ENCODE peak calls at places on chromosomes 3 and 15, in six cellular contexts. B, E, K, O, N and Z are unnamed samples.

GRCh38 chr3:72636947-72637647 is 211.1 kb downstream of the SHQ1 start:
- DNase-seq in B (no peak), E (no peak), K (no peak), O (no peak), N (no peak), Z (no peak)

GRCh38 chr3:170044795-170045244 is 7.0 kb downstream of the GPR160 start:
- DNase-seq in B (no peak), E (no peak), K (no peak), O (peak), N (no peak), Z (no peak)

GRCh38 chr15:27850961-27851636 is 248.0 kb downstream of the OCA2 start:
- DNase-seq in B (no peak), E (no peak), K (no peak), O (no peak), N (no peak), Z (no peak)

GRCh38 chr3:97269202-97269601 is 454.8 kb downstream of the EPHA6 start:
- DNase-seq in B (no peak), E (no peak), K (no peak), O (no peak), N (no peak), Z (no peak)

GRCh38 chr3:142574665-142575064 is 3.9 kb downstream of the ATR start:
- DNase-seq in B (no peak), E (no peak), K (no peak), O (no peak), N (no peak), Z (no peak)

GRCh38 chr15:64247906-64248541 is 85.2 kb upstream of the PPIB start:
- DNase-seq in B (peak), E (peak), K (no peak), O (peak), N (no peak), Z (peak)

GRCh38 chr3:57956119-57956832 is 51.9 kb upstream of the FLNB start:
- DNase-seq in B (peak), E (no peak), K (no peak), O (no peak), N (no peak), Z (no peak)

GRCh38 chr3:98513136-98513535 is 9.6 kb downstream of the CLDND1 start:
- DNase-seq in B (peak), E (no peak), K (no peak), O (no peak), N (no peak), Z (peak)

GRCh38 chr3:16455001-16455400 is 58.5 kb downstream of the RFTN1 start:
- DNase-seq in B (no peak), E (no peak), K (no peak), O (no peak), N (peak), Z (no peak)

GRCh38 chr15:52496776-52497470 is 31.8 kb downstream of the MYO5A start:
- DNase-seq in B (peak), E (no peak), K (no peak), O (no peak), N (no peak), Z (no peak)

GRCh38 chr3:158727499-158728377 is 4.5 kb downstream of the RARRES1 start:
- DNase-seq in B (peak), E (peak), K (peak), O (peak), N (no peak), Z (peak)

GRCh38 chr3:186138272-186138981 is 29.5 kb upstream of the ETV5 start:
- DNase-seq in B (no peak), E (peak), K (no peak), O (no peak), N (no peak), Z (no peak)

GRCh38 chr3:23078735-23079134 is 124.4 kb upstream of the UBE2E2 start:
- DNase-seq in B (no peak), E (no peak), K (no peak), O (no peak), N (no peak), Z (no peak)

GRCh38 chr3:44501971-44502370 is 24.5 kb upstream of the ZNF445 start:
- DNase-seq in B (peak), E (no peak), K (no peak), O (no peak), N (no peak), Z (no peak)

GRCh38 chr3:95705786-95706418 is 1108.5 kb upstream of the EPHA6 start:
- DNase-seq in B (no peak), E (no peak), K (no peak), O (no peak), N (no peak), Z (no peak)

GRCh38 chr15:98881526-98882517 is 125.8 kb downstream of the PGPEP1L start:
- DNase-seq in B (peak), E (peak), K (no peak), O (no peak), N (no peak), Z (peak)

GRCh38 chr15:68241088-68241935 is 11.8 kb upstream of the CLN6 start:
- DNase-seq in B (no peak), E (no peak), K (no peak), O (no peak), N (no peak), Z (no peak)

GRCh38 chr15:57477736-57478522 is 101.6 kb downstream of the CGNL1 start:
- DNase-seq in B (no peak), E (peak), K (no peak), O (no peak), N (no peak), Z (no peak)

GRCh38 chr3:54628888-54629368 is 298.9 kb downstream of the LRTM1 start:
- DNase-seq in B (no peak), E (no peak), K (no peak), O (no peak), N (no peak), Z (no peak)

GRCh38 chr3:30871720-30872119 is 22.7 kb downstream of the GADL1 start:
- DNase-seq in B (no peak), E (no peak), K (no peak), O (no peak), N (no peak), Z (no peak)

GRCh38 chr3:164730810-164731209 is 347.5 kb downstream of the SI start:
- DNase-seq in B (no peak), E (no peak), K (no peak), O (no peak), N (no peak), Z (no peak)

GRCh38 chr3:105284876-105285275 is 81.8 kb upstream of the ALCAM start:
- DNase-seq in B (peak), E (no peak), K (no peak), O (no peak), N (no peak), Z (no peak)

GRCh38 chr3:88149146-88149515 is 628 bp upstream of the C3orf38 start:
- DNase-seq in B (peak), E (no peak), K (no peak), O (no peak), N (no peak), Z (no peak)

GRCh38 chr15:95923797-95924196 is 406.7 kb upstream of the NR2F2 start:
- DNase-seq in B (no peak), E (no peak), K (no peak), O (no peak), N (no peak), Z (no peak)

GRCh38 chr3:181879926-181880325 is 168.2 kb downstream of the SOX2 start:
- DNase-seq in B (no peak), E (no peak), K (no peak), O (no peak), N (no peak), Z (no peak)

GRCh38 chr3:195187609-195188529 is 83.1 kb downstream of the XXYLT1 start:
- DNase-seq in B (peak), E (no peak), K (peak), O (no peak), N (no peak), Z (no peak)

GRCh38 chr3:32376098-32376497 is 15.6 kb upstream of the CMTM7 start:
- DNase-seq in B (peak), E (no peak), K (no peak), O (no peak), N (no peak), Z (no peak)

GRCh38 chr15:70589221-70589620 is 174.1 kb downstream of the UACA start:
- DNase-seq in B (peak), E (no peak), K (no peak), O (no peak), N (no peak), Z (no peak)

GRCh38 chr15:43939070-43939469 is 112.3 kb downstream of the WDR76 start:
- DNase-seq in B (peak), E (no peak), K (no peak), O (peak), N (no peak), Z (no peak)

GRCh38 chr3:73405853-73406252 is 218.9 kb downstream of the PDZRN3 start:
- DNase-seq in B (peak), E (no peak), K (no peak), O (no peak), N (no peak), Z (no peak)

GRCh38 chr15:57861039-57861638 is 154.6 kb downstream of the POLR2M start:
- DNase-seq in B (peak), E (peak), K (no peak), O (no peak), N (no peak), Z (peak)

GRCh38 chr3:13935494-13936094 is 55.7 kb upstream of the WNT7A start:
- DNase-seq in B (no peak), E (no peak), K (no peak), O (no peak), N (no peak), Z (no peak)

GRCh38 chr3:99731499-99731898 is 86.2 kb upstream of the CMSS1 start:
- DNase-seq in B (no peak), E (no peak), K (no peak), O (no peak), N (no peak), Z (no peak)

GRCh38 chr3:50655009-50655830 is 19.5 kb upstream of the DOCK3 start:
- DNase-seq in B (peak), E (no peak), K (no peak), O (no peak), N (peak), Z (no peak)

GRCh38 chr15:25060996-25061620 is 106.3 kb downstream of the SNRPN start:
- DNase-seq in B (no peak), E (peak), K (no peak), O (no peak), N (no peak), Z (no peak)

GRCh38 chr3:128702391-128702790 is 23.6 kb upstream of the RAB7A start:
- DNase-seq in B (no peak), E (no peak), K (no peak), O (no peak), N (no peak), Z (no peak)

DNA sequence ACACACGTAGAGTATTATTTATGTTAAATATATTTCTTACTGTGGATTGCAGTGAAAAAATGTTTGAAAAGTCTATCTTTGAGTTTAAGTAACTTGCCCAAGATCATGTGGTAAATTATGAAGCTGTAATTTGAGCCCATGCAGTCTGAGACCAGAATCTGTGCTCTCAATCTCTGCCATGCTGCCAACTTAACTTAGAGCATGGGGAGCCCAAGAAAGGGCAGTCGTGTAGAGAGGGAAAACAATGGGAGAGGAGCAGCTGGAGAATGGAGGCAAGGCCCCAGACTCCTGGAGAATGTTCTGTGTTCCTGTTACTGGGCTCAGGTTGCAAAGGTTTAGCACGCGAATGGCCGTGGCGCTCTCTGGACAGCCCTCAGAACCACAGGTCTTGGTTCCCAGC is 311.6 kb upstream of the RASGRP1 start:
- DNase-seq in B (peak), E (no peak), K (no peak), O (no peak), N (no peak), Z (no peak)
- TF ChIP-seq POLR2A in B (no peak), E (no peak), K (no peak), O (no peak), N (no peak), Z (no peak)

GRCh38 chr15:63121382-63122001 is at the start of gene LACTB:
- DNase-seq in B (peak), E (peak), K (peak), O (peak), N (peak), Z (peak)
- TF ChIP-seq POLR2A in B (peak), E (peak), K (peak), O (peak), N (no peak), Z (peak)

GRCh38 chr3:46713898-46714552 is 3.6 kb downstream of the PRSS50 start:
- DNase-seq in B (no peak), E (no peak), K (peak), O (no peak), N (no peak), Z (no peak)
- TF ChIP-seq POLR2A in B (no peak), E (no peak), K (no peak), O (no peak), N (no peak), Z (no peak)

DNA sequence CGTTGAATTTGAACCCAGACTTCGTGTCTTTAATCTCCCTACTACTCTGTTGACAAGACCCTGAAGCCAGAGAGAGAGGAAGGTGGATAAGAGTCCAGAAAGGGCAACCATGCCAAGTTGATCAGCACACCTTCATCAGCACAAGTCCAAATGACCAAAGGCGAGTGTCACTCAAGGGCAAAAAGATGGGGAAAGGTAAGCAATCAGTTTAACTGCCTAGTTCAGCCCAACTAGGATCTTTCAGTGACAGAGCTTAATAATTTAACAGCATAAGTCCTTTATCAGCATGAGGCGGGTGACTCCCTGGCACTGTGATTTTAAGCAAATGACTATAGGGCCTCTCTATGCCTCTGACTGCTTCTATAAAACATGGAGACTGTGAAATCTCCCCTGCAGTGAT is 6.2 kb downstream of the SUCLG2 start:
- DNase-seq in B (no peak), E (no peak), K (no peak), O (peak), N (no peak), Z (no peak)
- TF ChIP-seq POLR2A in B (no peak), E (no peak), K (no peak), O (no peak), N (no peak), Z (no peak)

DNA sequence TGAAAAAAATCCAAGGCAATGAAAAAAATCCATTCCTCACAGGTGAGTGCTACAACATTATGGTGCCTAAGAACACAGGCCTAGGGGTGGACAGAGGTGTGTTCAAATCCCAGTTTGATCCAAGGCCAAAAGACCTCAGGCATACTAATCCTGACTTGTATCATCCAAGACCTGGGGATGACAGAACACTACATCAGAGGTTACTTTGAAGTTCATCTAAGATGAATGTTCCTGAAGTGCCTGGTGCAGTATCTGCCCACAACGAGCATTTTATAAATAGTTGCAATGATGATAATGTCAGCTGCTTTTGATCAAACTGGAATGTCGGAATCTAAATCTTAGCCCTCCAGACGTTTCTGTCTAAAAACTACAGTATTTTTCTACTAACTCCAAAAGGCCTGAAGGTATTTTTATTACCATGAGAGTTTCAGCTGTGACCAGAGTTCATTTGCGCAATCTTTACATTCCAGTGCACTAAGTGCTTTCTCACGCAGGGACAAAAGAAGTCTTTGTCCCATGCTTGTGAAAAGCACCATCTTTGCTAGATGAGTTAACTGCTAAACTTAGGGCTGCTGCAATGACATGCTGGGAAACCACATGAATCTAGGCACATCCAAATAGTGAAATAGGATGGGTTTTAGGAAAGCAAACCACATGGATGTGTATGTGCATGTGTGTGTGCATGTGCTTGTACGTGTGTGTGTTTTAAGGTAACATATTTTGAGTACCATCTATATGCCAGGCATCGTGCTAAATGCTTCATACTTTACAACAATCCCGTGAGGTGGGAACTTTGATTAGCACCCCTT is 18.1 kb downstream of the ANXA2 start:
- DNase-seq in B (peak), E (no peak), K (no peak), O (no peak), N (no peak), Z (no peak)
- TF ChIP-seq POLR2A in B (no peak), E (no peak), K (no peak), O (no peak), N (no peak), Z (no peak)

DNA sequence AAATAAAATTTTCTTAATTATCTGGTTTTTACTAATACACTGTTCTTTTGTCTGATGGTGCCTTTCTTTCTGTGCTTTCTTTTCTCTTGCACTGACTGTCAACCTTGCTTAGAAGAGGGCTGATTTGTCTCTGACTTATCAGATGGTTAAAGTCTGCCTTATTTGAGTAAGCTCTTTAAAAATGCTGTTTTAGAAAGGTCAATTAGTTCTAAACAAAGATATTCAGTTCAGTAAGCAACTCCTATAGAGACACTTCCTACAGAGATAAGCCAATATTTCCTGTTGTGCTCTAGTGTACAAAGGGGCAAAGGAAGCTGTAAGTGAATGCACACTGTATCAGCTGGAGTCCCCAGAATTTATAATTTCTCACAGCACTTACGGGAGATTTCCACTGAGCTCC is 153.4 kb upstream of the TSPAN3 start:
- DNase-seq in B (no peak), E (no peak), K (no peak), O (no peak), N (no peak), Z (no peak)
- TF ChIP-seq POLR2A in B (no peak), E (no peak), K (no peak), O (no peak), N (no peak), Z (no peak)

GRCh38 chr3:52144796-52145735 is 9.2 kb downstream of the POC1A start:
- DNase-seq in B (no peak), E (no peak), K (no peak), O (no peak), N (no peak), Z (no peak)
- TF ChIP-seq POLR2A in B (no peak), E (no peak), K (no peak), O (no peak), N (no peak), Z (no peak)

GRCh38 chr15:90913398-90913944 is 10.4 kb downstream of the MAN2A2 start:
- DNase-seq in B (no peak), E (no peak), K (no peak), O (no peak), N (peak), Z (no peak)

GRCh38 chr15:90915808-90916440 is 12.8 kb downstream of the MAN2A2 start:
- DNase-seq in B (peak), E (no peak), K (peak), O (peak), N (peak), Z (no peak)

GRCh38 chr15:90912770-90913075 is 9.6 kb downstream of the MAN2A2 start:
- DNase-seq in B (no peak), E (no peak), K (no peak), O (no peak), N (no peak), Z (no peak)

GRCh38 chr15:90915216-90915807 is 12.2 kb downstream of the MAN2A2 start:
- DNase-seq in B (no peak), E (no peak), K (no peak), O (peak), N (no peak), Z (no peak)

DNA sequence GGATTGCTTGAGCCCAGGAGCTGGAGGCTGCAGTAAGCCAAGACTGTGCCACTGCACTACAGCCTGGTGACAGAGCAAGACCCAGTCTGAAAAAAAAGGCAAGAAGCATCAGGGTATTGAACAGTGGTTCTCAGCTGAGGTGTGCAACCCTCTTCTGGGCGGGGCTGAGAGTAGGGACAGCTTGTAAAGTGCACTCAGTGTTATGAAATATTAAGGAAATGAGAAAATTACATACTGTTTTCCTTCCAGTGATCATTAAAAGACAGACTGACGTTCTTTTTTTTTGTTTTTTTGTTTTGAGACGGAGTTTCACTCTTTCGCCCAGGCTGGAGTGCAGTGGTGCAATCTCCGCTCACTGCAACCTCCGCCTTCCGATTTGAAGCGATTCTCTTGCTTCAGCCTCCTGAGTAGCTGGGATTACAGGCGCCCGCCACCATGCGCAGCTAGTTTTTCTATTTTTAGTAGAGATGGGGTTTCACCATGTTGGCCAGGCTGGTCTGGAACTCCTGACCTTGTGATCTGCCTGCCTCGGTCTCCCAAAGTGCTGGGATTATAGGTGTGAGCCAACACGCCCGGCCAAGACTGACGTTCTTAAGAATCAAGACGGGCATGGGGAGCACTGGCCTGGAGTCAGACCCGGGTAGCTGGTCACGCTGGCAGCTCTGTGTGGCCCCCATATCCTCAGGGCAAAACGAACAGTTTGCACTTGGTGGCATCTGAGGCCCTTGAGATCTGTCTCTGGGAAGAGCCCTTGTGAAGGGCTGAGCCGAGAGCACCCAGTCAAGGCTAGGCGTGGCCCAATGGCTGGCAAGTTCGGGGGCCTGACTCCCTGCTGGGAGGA is 11.4 kb downstream of the MAN2A2 start:
- DNase-seq in B (no peak), E (no peak), K (no peak), O (no peak), N (peak), Z (no peak)
- TF ChIP-seq POLR2A in B (no peak), E (no peak), K (no peak), O (no peak), N (no peak), Z (no peak)

GRCh38 chr3:126703512-126704493 is at the start of gene CHCHD6:
- DNase-seq in B (peak), E (peak), K (peak), O (peak), N (peak), Z (peak)
- TF ChIP-seq POLR2A in B (no peak), E (no peak), K (no peak), O (no peak), N (no peak), Z (no peak)

GRCh38 chr15:67082007-67082536 is 16.7 kb downstream of the SMAD3 start:
- DNase-seq in B (no peak), E (peak), K (no peak), O (peak), N (no peak), Z (peak)
- TF ChIP-seq POLR2A in B (no peak), E (no peak), K (no peak), O (no peak), N (no peak), Z (no peak)